ENCODE peak calls at places on chromosome 14, in six cellular contexts. A, Y, C, N, B and L are unnamed samples.

GRCh38 chr14:52052991-52053390 is 15.9 kb downstream of the NID2 start:
- DNase-seq in A (no peak), N (no peak), Y (no peak), B (peak; percentile 43), C (no peak), L (no peak)

GRCh38 chr14:49497725-49498348 is 88.3 kb downstream of the RPS29 start:
- DNase-seq in C (peak; percentile 22), N (no peak), Y (no peak), B (peak; percentile 1), A (no peak), L (no peak)

GRCh38 chr14:69288956-69289705 is 29.2 kb downstream of the GALNT16 start:
- DNase-seq in B (no peak), N (no peak), Y (no peak), C (no peak), A (peak; percentile 34), L (no peak)

GRCh38 chr14:105486333-105486973 is at the start of gene CRIP1:
- DNase-seq in N (no peak), C (no peak), A (no peak), Y (no peak), B (no peak), L (no peak)

GRCh38 chr14:87628129-87628528 is 364.9 kb downstream of the GALC start:
- DNase-seq in Y (no peak), N (no peak), A (no peak), B (peak; percentile 57), C (peak; percentile 56), L (no peak)

GRCh38 chr14:88962356-88962755 is 137.9 kb downstream of the TTC8 start:
- DNase-seq in N (no peak), Y (no peak), A (no peak), C (no peak), B (no peak), L (no peak)

GRCh38 chr14:64504897-64505771 is 564 bp downstream of the ZBTB1 start:
- DNase-seq in B (peak; percentile 94), C (peak; percentile 72), A (peak; percentile 95), Y (peak; percentile 90), N (peak; percentile 88), L (peak; percentile 73)

GRCh38 chr14:74302160-74302628 is 540 bp downstream of the ABCD4 start:
- DNase-seq in N (no peak), A (no peak), C (no peak), B (peak; percentile 14), Y (no peak), L (no peak)

GRCh38 chr14:90715993-90716392 is 100.2 kb downstream of the TTC7B start:
- DNase-seq in N (no peak), B (peak; percentile 45), Y (no peak), C (no peak), A (no peak), L (no peak)

GRCh38 chr14:81432171-81432570 is 32.0 kb upstream of the STON2 start:
- DNase-seq in Y (no peak), B (no peak), C (no peak), N (no peak), A (no peak), L (no peak)

GRCh38 chr14:22545842-22546721 is 42.9 kb downstream of the DAD1 start:
- DNase-seq in C (peak; percentile 34), A (no peak), B (no peak), N (no peak), Y (peak; percentile 68), L (no peak)

GRCh38 chr14:103543721-103544626 is 15.0 kb downstream of the TRMT61A start:
- DNase-seq in N (no peak), Y (no peak), C (no peak), B (no peak), A (peak; percentile 89), L (no peak)

GRCh38 chr14:56878766-56879165 is 68.5 kb upstream of the OTX2 start:
- DNase-seq in Y (no peak), B (no peak), C (no peak), N (no peak), A (no peak), L (no peak)

GRCh38 chr14:58571256-58571655 is 66.5 kb upstream of the DACT1 start:
- DNase-seq in N (no peak), A (no peak), C (no peak), B (no peak), Y (no peak), L (no peak)

GRCh38 chr14:57834001-57834598 is 31.8 kb downstream of the SLC35F4 start:
- DNase-seq in A (no peak), C (no peak), Y (no peak), N (no peak), B (no peak), L (no peak)

GRCh38 chr14:30069536-30069935 is 141.9 kb upstream of the PRKD1 start:
- DNase-seq in A (no peak), C (no peak), Y (no peak), B (no peak), N (no peak), L (no peak)

GRCh38 chr14:64702493-64703392 is 1.5 kb upstream of the PLEKHG3 start:
- DNase-seq in Y (no peak), N (peak; percentile 65), A (peak; percentile 71), C (peak; percentile 41), B (peak; percentile 95), L (no peak)

GRCh38 chr14:92058006-92058917 is 18.4 kb upstream of the TRIP11 start:
- DNase-seq in C (no peak), Y (no peak), B (no peak), N (no peak), A (no peak), L (no peak)

GRCh38 chr14:105917933-105918436 is 391.6 kb downstream of the TMEM121 start:
- DNase-seq in N (no peak), A (no peak), Y (no peak), C (no peak), B (no peak), L (no peak)

GRCh38 chr14:96016761-96017160 is 22.4 kb upstream of the C14orf132 start:
- DNase-seq in N (no peak), B (no peak), A (no peak), Y (no peak), C (no peak), L (no peak)

GRCh38 chr14:64673748-64674147 is 30.5 kb upstream of the PLEKHG3 start:
- DNase-seq in A (no peak), C (no peak), B (no peak), N (no peak), Y (no peak), L (no peak)

GRCh38 chr14:52031781-52032180 is 37.1 kb downstream of the NID2 start:
- DNase-seq in A (peak; percentile 78), Y (peak; percentile 29), C (no peak), B (peak; percentile 65), N (no peak), L (no peak)

GRCh38 chr14:67420102-67420739 is 8.3 kb upstream of the PLEK2 start:
- DNase-seq in C (peak; percentile 31), N (no peak), Y (no peak), B (no peak), A (no peak), L (no peak)

GRCh38 chr14:56271988-56272387 is 153.8 kb downstream of the PELI2 start:
- DNase-seq in N (no peak), B (no peak), Y (no peak), C (no peak), A (no peak), L (no peak)

GRCh38 chr14:89327771-89328212 is 89.2 kb downstream of the FOXN3 start:
- DNase-seq in C (no peak), A (no peak), Y (no peak), N (no peak), B (no peak), L (no peak)

DNA sequence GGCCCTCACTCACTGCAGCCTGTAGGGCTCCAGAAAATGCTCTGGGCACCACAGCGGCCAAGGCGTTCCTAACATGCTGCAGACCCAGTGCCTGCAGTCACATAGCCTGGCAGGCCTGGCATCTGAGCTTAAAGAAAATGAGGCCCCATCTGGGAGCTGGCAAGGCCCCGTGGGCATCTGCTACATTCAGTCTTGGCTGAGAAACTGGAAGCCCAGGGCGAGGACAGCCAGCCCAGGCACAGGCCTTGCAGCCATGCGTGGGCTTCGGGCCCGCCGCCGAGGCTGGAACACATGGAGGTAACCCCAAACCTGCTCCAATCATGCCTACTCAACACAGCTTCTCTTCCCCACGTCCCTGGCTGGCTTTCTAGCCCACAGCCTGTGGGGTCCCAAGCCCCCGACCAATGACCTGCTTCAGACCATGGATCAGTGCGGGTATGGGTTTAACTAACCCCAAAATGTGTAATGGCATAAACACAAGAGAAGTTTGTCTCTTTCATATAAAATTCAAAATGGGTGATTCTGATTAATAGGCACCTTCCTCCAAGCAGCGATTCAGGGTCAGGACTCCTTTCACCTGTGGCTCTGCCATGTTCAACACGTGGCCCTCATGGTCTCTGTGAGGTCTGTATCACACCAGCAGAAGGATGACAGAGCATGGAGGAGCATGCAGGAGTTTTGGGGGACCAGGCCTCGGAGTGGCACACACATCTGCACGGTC is 6.4 kb downstream of the NGB start:
- DNase-seq in A (no peak), C (no peak), N (no peak), Y (no peak), B (no peak), L (no peak)
- TF ChIP-seq CTCF in A (no peak), C (no peak), N (no peak), Y (no peak), B (no peak), L (no peak)

DNA sequence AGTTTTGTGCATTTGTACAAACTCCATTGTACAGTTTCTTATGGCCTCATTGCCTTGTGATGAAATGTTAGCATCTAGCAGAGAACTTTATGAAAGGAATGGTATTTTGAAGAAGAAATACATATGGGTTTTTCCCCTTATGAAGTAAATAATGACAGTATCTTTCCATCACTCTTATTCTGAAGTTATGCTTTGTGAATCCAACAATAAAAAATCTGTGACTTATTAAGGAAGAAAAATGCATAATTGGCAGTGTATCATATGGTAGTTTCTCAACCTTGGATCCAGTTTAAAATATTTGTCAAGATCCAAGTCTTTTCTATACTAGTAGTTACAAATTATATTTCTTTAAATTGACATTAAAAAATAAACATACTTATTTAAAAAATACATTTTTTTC is 859.1 kb upstream of the FLRT2 start:
- DNase-seq in B (no peak), N (no peak), Y (no peak), C (no peak), A (no peak), L (no peak)
- TF ChIP-seq CTCF in B (no peak), N (no peak), Y (no peak), C (no peak), A (no peak), L (no peak)

GRCh38 chr14:60652674-60653387 is 3.6 kb upstream of the SIX1 start:
- DNase-seq in Y (no peak), C (no peak), N (no peak), A (no peak), B (no peak), L (no peak)

GRCh38 chr14:60653388-60653690 is 4.1 kb upstream of the SIX1 start:
- DNase-seq in B (no peak), Y (no peak), A (no peak), C (no peak), N (no peak), L (no peak)

GRCh38 chr14:60655114-60655897 is 6.0 kb upstream of the SIX1 start:
- DNase-seq in C (no peak), N (no peak), B (no peak), Y (no peak), A (no peak), L (no peak)

GRCh38 chr14:60654303-60654925 is 5.1 kb upstream of the SIX1 start:
- DNase-seq in A (no peak), Y (no peak), B (no peak), C (no peak), N (no peak), L (no peak)

GRCh38 chr14:60653709-60654161 is 4.5 kb upstream of the SIX1 start:
- DNase-seq in C (no peak), Y (no peak), N (no peak), B (no peak), A (no peak), L (no peak)
- TF ChIP-seq CTCF in C (no peak), Y (no peak), N (no peak), B (no peak), A (no peak), L (no peak)

GRCh38 chr14:100192672-100193416 is 33.4 kb upstream of the DEGS2 start:
- DNase-seq in Y (peak; percentile 99), N (peak; percentile 100), C (peak; percentile 100), B (peak; percentile 100), A (peak; percentile 99), L (peak; percentile 99)
- TF ChIP-seq CTCF in Y (peak; percentile 85), N (peak; percentile 95), C (peak; percentile 97), B (peak; percentile 87), A (peak; percentile 91), L (no peak)